ENCODE peak calls at places on chromosome 7, in ten cellular contexts. Z, G, M, P, O, F, Y, E, D and U are unnamed samples.

GRCh38 chr7:149854611-149855367 is 16.6 kb downstream of the ZNF862 start:
- DNase-seq in F (peak; percentile 61), G (peak; percentile 72), Z (peak; percentile 85), Y (peak; percentile 65), P (no peak), E (peak; percentile 83), O (peak; percentile 48), D (no peak), M (no peak), U (peak; percentile 47)

GRCh38 chr7:46478046-46478445 is 557.0 kb upstream of the IGFBP3 start:
- DNase-seq in G (no peak), E (no peak), D (no peak), Z (no peak), F (peak; percentile 79), M (no peak), Y (no peak), O (peak; percentile 89), P (no peak), U (peak; percentile 69)

GRCh38 chr7:148927141-148927540 is 43.0 kb upstream of the EZH2 start:
- DNase-seq in P (no peak), M (no peak), O (peak; percentile 20), G (no peak), D (peak; percentile 1), F (no peak), E (no peak), Y (no peak), Z (no peak), U (no peak)

GRCh38 chr7:20388064-20388463 is 57.4 kb downstream of the ITGB8 start:
- DNase-seq in M (no peak), Z (no peak), O (no peak), G (no peak), Y (no peak), F (no peak), P (no peak), D (no peak), E (no peak), U (no peak)

GRCh38 chr7:74356589-74357315 is 67.5 kb downstream of the CLIP2 start:
- DNase-seq in M (no peak), D (no peak), Y (no peak), E (no peak), Z (no peak), G (no peak), F (no peak), O (no peak), P (no peak), U (no peak)

GRCh38 chr7:29346574-29346973 is 152.0 kb downstream of the CHN2 start:
- DNase-seq in O (no peak), F (no peak), G (no peak), D (no peak), Y (no peak), E (no peak), M (no peak), P (no peak), Z (no peak), U (no peak)

GRCh38 chr7:13467111-13467547 is 522.3 kb downstream of the ETV1 start:
- DNase-seq in M (no peak), E (no peak), G (no peak), F (no peak), D (no peak), Z (no peak), O (no peak), P (no peak), Y (no peak), U (no peak)

GRCh38 chr7:38215115-38215514 is 37.1 kb downstream of the STARD3NL start:
- DNase-seq in F (peak; percentile 33), O (no peak), Y (no peak), G (no peak), Z (no peak), M (no peak), P (no peak), E (no peak), D (no peak), U (no peak)

GRCh38 chr7:73338321-73338720 is 10.4 kb downstream of the FKBP6 start:
- DNase-seq in P (no peak), D (no peak), M (no peak), E (no peak), Z (no peak), Y (no peak), F (no peak), O (no peak), G (no peak), U (no peak)

GRCh38 chr7:41220275-41220674 is 482.6 kb downstream of the INHBA start:
- DNase-seq in Z (no peak), D (no peak), F (no peak), M (no peak), Y (no peak), O (no peak), G (no peak), E (no peak), P (no peak), U (no peak)

GRCh38 chr7:111784971-111785575 is 222.8 kb upstream of the IMMP2L start:
- DNase-seq in Z (peak; percentile 7), E (no peak), Y (no peak), F (no peak), O (no peak), G (no peak), D (no peak), M (no peak), P (no peak), U (no peak)

GRCh38 chr7:120695848-120696247 is 162.1 kb downstream of the TSPAN12 start:
- DNase-seq in D (no peak), E (no peak), G (no peak), O (no peak), F (no peak), M (no peak), Y (no peak), Z (no peak), P (no peak), U (no peak)

GRCh38 chr7:47546728-47547494 is 35.0 kb downstream of the TNS3 start:
- DNase-seq in D (peak; percentile 56), F (no peak), Y (no peak), G (no peak), E (no peak), Z (no peak), O (no peak), P (no peak), M (no peak), U (no peak)

GRCh38 chr7:66748791-66749190 is 8.3 kb downstream of the RABGEF1 start:
- DNase-seq in O (no peak), Y (no peak), P (no peak), D (peak; percentile 70), E (no peak), M (no peak), G (peak; percentile 93), Z (no peak), F (no peak), U (no peak)
- TF ChIP-seq CTCF in O (no peak), Y (no peak), P (no peak), D (no peak), E (no peak), M (no peak), G (no peak), Z (no peak), F (no peak), U (no peak)

DNA sequence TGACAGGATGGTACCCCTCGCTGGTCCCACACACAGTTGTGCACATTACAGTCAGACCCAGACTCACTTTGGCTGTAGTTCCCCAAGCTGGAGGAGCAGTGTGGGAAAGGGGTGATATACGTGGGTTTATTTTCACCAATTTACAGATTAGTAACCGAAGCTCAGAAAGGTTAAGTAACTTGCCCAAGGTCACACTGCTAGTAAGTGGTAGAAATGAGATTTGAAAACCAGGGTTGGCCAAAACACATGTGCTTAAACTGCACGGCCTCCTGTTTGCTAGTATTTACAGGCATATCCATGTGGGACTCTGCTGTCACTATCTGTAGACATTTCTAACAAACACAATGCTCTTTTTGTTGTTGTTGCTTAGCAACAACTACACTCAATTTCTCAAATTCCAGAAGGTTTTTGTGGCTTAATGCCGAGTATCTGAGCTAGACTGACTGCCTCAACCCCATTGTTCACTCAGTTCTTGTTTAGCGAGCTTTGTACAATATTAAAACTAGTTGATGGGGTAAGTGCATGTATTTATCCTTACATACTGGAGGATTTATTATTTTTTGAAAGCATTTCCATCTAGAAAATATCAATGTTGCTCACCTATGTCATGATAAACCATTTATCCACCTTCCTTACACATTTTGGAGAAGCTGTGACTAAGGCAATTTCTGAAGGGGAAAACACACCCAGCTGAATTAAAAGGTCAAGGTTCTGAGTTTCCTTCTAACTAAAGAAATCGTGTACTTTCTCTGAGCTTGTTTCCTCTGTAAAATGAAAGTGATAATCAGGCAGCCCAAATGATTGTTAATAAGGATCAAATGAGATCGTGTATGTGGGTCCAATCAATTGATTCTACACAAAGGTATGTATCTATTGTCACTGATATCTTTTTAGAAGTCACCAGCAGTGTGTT is 5.3 kb upstream of the TMEM139 start:
- DNase-seq in Y (no peak), P (no peak), O (no peak), F (peak; percentile 83), G (no peak), E (no peak), D (no peak), Z (peak; percentile 49), M (no peak), U (peak; percentile 83)
- TF ChIP-seq CTCF in Y (no peak), P (no peak), O (no peak), F (no peak), G (no peak), E (no peak), D (no peak), Z (no peak), M (no peak), U (no peak)

GRCh38 chr7:82477733-82478515 is 34.3 kb upstream of the CACNA2D1 start:
- DNase-seq in Y (no peak), P (no peak), E (no peak), M (no peak), D (no peak), F (no peak), Z (no peak), O (no peak), G (no peak), U (no peak)

DNA sequence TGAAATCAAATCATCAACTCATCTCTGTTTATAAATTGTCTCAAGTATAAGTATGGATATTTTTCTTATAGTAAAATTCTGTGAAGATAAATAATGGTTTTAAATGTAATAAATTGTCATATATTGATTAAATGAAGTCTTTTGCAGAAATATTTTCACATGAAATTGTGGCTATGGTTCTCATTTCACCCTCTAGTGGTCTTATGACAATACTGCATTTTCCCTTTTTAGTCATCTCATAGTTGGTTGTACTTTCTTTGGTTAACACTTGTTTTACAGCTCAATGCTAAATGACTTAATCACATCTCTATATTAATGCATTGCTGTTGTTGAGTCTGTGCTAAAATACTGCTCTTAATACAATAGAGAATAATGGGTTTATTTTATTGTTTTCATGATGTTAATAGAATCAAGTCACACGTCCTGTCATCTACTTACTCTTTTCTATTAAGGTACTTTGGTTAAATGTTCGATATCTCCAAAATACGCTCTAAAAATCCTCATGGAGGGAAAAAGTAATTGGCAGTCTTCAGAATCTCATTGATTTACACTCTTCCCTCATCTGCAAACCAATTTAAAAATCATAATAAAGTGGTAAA is 38.0 kb upstream of the CACNA2D1 start:
- DNase-seq in O (peak; percentile 9), G (no peak), P (no peak), D (no peak), F (peak; percentile 46), M (no peak), E (no peak), Y (no peak), Z (no peak), U (peak; percentile 8)
- TF ChIP-seq CTCF in O (peak; percentile 50), G (peak; percentile 88), P (peak; percentile 92), D (peak; percentile 53), F (peak; percentile 78), M (peak; percentile 86), E (peak; percentile 91), Y (peak; percentile 64), Z (peak; percentile 88), U (peak; percentile 91)

GRCh38 chr7:91852263-91852741 is 28.2 kb downstream of the MTERF1 start:
- DNase-seq in Y (no peak), F (no peak), P (no peak), E (peak; percentile 27), M (no peak), G (no peak), D (no peak), O (peak; percentile 14), Z (no peak), U (peak; percentile 13)
- TF ChIP-seq CTCF in Y (no peak), F (peak; percentile 21), P (no peak), E (peak; percentile 65), M (peak; percentile 16), G (no peak), D (no peak), O (peak; percentile 19), Z (peak; percentile 51), U (peak; percentile 66)